ENCODE peak calls at places on chromosomes 4 and X, in five cellular contexts. Z is MM.1S, Q is A549, R is GM23338, K is fibroblast of lung. H is an unnamed sample.

GRCh38 chr4:138196153-138196552 is 46.0 kb downstream of the SLC7A11 start:
- DNase-seq in Z (no peak), Q (no peak), R (no peak), K (no peak), H (no peak)

GRCh38 chr4:125389713-125390112 is 75.0 kb downstream of the FAT4 start:
- DNase-seq in Z (no peak), Q (peak), R (no peak), K (peak), H (peak)

GRCh38 chr4:25002679-25003078 is 28.1 kb downstream of the LGI2 start:
- DNase-seq in Z (no peak), Q (no peak), R (no peak), K (no peak), H (peak)

GRCh38 chr4:89707467-89707866 is 129.5 kb downstream of the SNCA start:
- DNase-seq in Z (no peak), Q (no peak), R (no peak), K (no peak), H (no peak)

GRCh38 chrX:139049455-139049854 is 337.9 kb upstream of the FGF13 start:
- DNase-seq in Z (no peak), Q (no peak), R (no peak), K (no peak), H (peak)

GRCh38 chr4:84814100-84814750 is 152.3 kb downstream of the WDFY3 start:
- DNase-seq in Z (no peak), Q (peak), R (no peak), K (peak), H (peak)

GRCh38 chr4:112521123-112522116 is 5.4 kb upstream of the NEUROG2 start:
- DNase-seq in Z (no peak), Q (no peak), R (peak), K (no peak), H (no peak)

GRCh38 chrX:150587585-150588503 is 19.4 kb downstream of the MTM1 start:
- DNase-seq in Z (no peak), Q (peak), R (no peak), K (peak), H (no peak)

GRCh38 chrX:53438174-53438831 is 4.1 kb upstream of the HSD17B10 start:
- DNase-seq in Z (no peak), Q (no peak), R (no peak), K (no peak), H (no peak)

GRCh38 chr4:177554966-177555574 is 112.8 kb upstream of the AGA start:
- DNase-seq in Z (peak), Q (peak), R (peak), K (peak), H (no peak)

GRCh38 chr4:5206391-5206790 is 155.1 kb downstream of the STK32B start:
- DNase-seq in Z (no peak), Q (peak), R (no peak), K (peak), H (peak)

GRCh38 chr4:158159054-158159717 is 13.6 kb downstream of the GASK1B start:
- DNase-seq in Z (peak), Q (peak), R (no peak), K (peak), H (peak)

GRCh38 chrX:45850775-45851433 is 650.2 kb upstream of the DIPK2B start:
- DNase-seq in Z (peak), Q (peak), R (peak), K (peak), H (peak)

GRCh38 chrX:101230636-101231035 is 11.1 kb downstream of the DRP2 start:
- DNase-seq in Z (no peak), Q (no peak), R (no peak), K (peak), H (peak)

GRCh38 chrX:1885116-1885515 is 270.3 kb downstream of the ASMT start:
- DNase-seq in Z (no peak), Q (no peak), R (no peak), K (no peak), H (no peak)

GRCh38 chr4:126582737-126583136 is 1050.0 kb upstream of the INTU start:
- DNase-seq in Z (peak), Q (peak), R (peak), K (no peak), H (no peak)

GRCh38 chrX:141341341-141341740 is 99.0 kb upstream of the SPANXC start:
- DNase-seq in Z (no peak), Q (peak), R (no peak), K (peak), H (peak)

GRCh38 chr4:184348311-184349233 is 125.8 kb downstream of the IRF2 start:
- DNase-seq in Z (no peak), Q (peak), R (no peak), K (peak), H (no peak)

GRCh38 chrX:3962511-3963350 is 249.3 kb upstream of the PRKX start:
- DNase-seq in Z (peak), Q (peak), R (peak), K (peak), H (no peak)

GRCh38 chr4:119725688-119726330 is 97.2 kb upstream of the PDE5A start:
- DNase-seq in Z (no peak), Q (no peak), R (peak), K (peak), H (peak)

GRCh38 chr4:48831532-48832015 is 686 bp downstream of the OCIAD1 start:
- DNase-seq in Z (no peak), Q (no peak), R (peak), K (no peak), H (no peak)

GRCh38 chrX:45668686-45669443 is 468.2 kb upstream of the DIPK2B start:
- DNase-seq in Z (no peak), Q (no peak), R (no peak), K (peak), H (peak)

GRCh38 chr4:30380404-30380998 is 339.7 kb upstream of the PCDH7 start:
- DNase-seq in Z (peak), Q (peak), R (peak), K (peak), H (peak)

GRCh38 chr4:7803371-7803770 is 136.3 kb downstream of the AFAP1 start:
- DNase-seq in Z (no peak), Q (no peak), R (no peak), K (no peak), H (no peak)

GRCh38 chrX:40437348-40437747 is 143.4 kb upstream of the ATP6AP2 start:
- DNase-seq in Z (no peak), Q (no peak), R (no peak), K (no peak), H (no peak)
- H3K4me2 ChIP-seq in Z (no peak), Q (no peak), R (no peak), K (no peak), H (no peak)

GRCh38 chr4:87081826-87082225 is 138.6 kb downstream of the KLHL8 start:
- DNase-seq in Z (no peak), Q (no peak), R (no peak), K (no peak), H (peak)
- H3K4me2 ChIP-seq in Z (no peak), Q (no peak), R (no peak), K (no peak), H (no peak)

GRCh38 chr4:92122911-92123310 is 180.9 kb upstream of the GRID2 start:
- DNase-seq in Z (no peak), Q (no peak), R (no peak), K (no peak), H (no peak)

DNA sequence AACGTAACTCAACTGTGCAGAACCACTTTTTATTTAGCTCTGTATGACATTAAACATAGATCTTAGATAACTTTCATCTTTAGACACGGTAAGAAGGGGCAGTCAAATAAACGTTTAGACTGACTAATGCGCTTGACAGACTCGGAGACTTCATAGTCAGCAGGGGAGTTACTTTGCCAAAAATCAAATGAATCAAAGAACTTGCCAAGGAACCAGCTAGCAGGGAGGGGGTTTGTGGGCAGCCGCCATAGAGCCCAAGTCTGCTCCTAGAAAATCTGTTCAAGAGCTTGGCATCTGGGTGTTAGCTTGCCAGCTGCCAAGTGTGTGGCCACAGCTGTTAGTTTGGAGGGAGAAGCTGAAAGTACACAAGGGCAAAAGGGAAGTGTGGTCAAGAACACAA is 182.7 kb upstream of the GRID2 start:
- DNase-seq in Z (peak), Q (no peak), R (no peak), K (peak), H (peak)
- H3K4me2 ChIP-seq in Z (no peak), Q (no peak), R (no peak), K (no peak), H (peak)

GRCh38 chr4:58435871-58436270 is 1325.7 kb upstream of the IGFBP7 start:
- DNase-seq in Z (no peak), Q (no peak), R (no peak), K (no peak), H (no peak)
- H3K4me2 ChIP-seq in Z (no peak), Q (no peak), R (no peak), K (no peak), H (no peak)